ENCODE peak calls at places on chromosomes 6 and 20, in seven cellular contexts. U, V, C, G, B, L and I are unnamed samples. For H3K4me1, the result is how much of the 10 kb centered on the place peaks cover.

GRCh38 chr20:25277941-25278521 is 30.1 kb downstream of the PYGB start:
- DNase-seq in U (no peak), V (no peak), C (no peak), G (no peak), B (no peak), L (peak), I (no peak)

GRCh38 chr6:6221829-6222535 is 98.5 kb downstream of the F13A1 start:
- DNase-seq in U (no peak), V (no peak), C (peak), G (no peak), B (no peak), L (peak), I (peak)

GRCh38 chr6:31016659-31017299 is 6.5 kb downstream of the MUC22 start:
- DNase-seq in U (no peak), V (no peak), C (no peak), G (no peak), B (no peak), L (no peak), I (no peak)

GRCh38 chr6:71498643-71499042 is 210.0 kb downstream of the OGFRL1 start:
- DNase-seq in U (no peak), V (no peak), C (no peak), G (no peak), B (no peak), L (no peak), I (no peak)

GRCh38 chr6:149249370-149250357 is 67.8 kb upstream of the TAB2 start:
- DNase-seq in U (no peak), V (no peak), C (no peak), G (no peak), B (no peak), L (no peak), I (no peak)

GRCh38 chr6:142885182-142885867 is 59.7 kb downstream of the HIVEP2 start:
- DNase-seq in U (peak), V (peak), C (peak), G (peak), B (peak), L (no peak), I (peak)

GRCh38 chr6:10612161-10612560 is 82.3 kb downstream of the C6orf52 start:
- DNase-seq in U (no peak), V (no peak), C (no peak), G (no peak), B (no peak), L (no peak), I (peak)

GRCh38 chr6:3965071-3965718 is 113.7 kb downstream of the FAM217A start:
- DNase-seq in U (no peak), V (no peak), C (no peak), G (no peak), B (no peak), L (no peak), I (no peak)

GRCh38 chr20:15895126-15895525 is 678.1 kb downstream of the KIF16B start:
- DNase-seq in U (no peak), V (no peak), C (no peak), G (no peak), B (no peak), L (no peak), I (no peak)

GRCh38 chr6:89792881-89793280 is 26.7 kb downstream of the MDN1 start:
- DNase-seq in U (no peak), V (peak), C (peak), G (peak), B (peak), L (no peak), I (peak)

GRCh38 chr6:125584468-125584939 is 164.9 kb upstream of the HEY2 start:
- DNase-seq in U (peak), V (peak), C (peak), G (peak), B (peak), L (peak), I (peak)

DNA sequence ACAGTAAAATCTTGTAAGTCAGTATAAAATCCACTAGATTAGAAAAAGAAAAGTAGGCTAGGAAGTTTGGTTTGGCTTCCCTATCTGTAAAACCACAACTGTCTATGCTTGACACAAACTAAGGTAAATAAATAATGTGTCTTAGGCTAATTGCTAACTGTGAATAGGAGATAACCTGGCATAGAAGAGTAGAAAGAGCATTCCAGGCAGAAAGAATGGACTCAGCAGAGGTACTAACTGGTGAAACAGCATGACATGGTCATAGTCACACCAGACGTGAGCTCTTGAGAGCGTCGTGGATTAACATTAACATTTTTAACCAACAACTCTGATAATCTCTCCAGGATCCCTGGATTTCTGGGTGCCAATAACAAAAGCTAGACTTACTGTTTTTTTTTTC is 8.7 kb upstream of the WTAP start:
- DNase-seq in U (no peak), V (no peak), C (no peak), G (no peak), B (no peak), L (no peak), I (peak)
- H3K4me1 ChIP-seq in U (under half), V (under half), C (under half), G (under half), B (under half), L (under half), I (under half)

GRCh38 chr6:21305827-21306469 is 287.6 kb upstream of the SOX4 start:
- DNase-seq in U (no peak), V (peak), C (no peak), G (peak), B (no peak), L (no peak), I (peak)
- H3K18ac ChIP-seq in U (no peak), V (no peak), C (no peak), G (no peak), B (no peak), L (no peak), I (no peak)

DNA sequence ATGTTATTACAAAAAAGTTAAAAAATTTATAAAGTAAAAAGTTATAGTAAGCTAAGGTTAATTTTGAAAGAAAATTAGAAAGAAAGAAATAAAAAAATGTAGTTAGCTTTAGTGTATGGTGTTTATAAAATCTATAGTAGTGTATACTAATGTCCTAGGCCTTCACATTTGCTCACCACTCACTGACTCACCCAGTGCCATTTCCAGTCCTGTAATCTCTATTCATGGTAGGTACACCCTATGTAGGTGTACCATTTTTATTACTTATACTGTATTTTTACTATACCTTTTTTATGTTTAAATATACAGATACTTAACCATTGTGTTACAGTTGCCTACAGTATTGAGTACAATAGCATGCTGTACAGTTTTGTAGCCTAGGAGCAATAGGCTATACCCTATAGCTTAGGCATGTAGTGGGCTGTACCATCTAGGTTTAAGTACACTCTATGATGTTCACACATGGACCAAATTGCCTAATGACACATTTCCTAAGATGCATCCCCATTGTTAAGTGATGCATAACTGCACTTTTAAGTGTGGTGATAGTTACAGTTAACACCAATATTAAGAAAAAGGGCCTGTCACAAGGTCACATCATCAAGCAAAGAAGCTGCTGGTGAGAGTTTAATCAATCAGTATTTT is 8.0 kb downstream of the CD2AP start:
- DNase-seq in U (no peak), V (no peak), C (no peak), G (peak), B (no peak), L (no peak), I (no peak)
- H2BK5ac ChIP-seq in U (no peak), V (no peak), C (no peak), G (no peak), B (no peak), L (no peak), I (no peak)

GRCh38 chr6:137879301-137879700 is 12.2 kb downstream of the TNFAIP3 start:
- DNase-seq in U (no peak), V (no peak), C (peak), G (no peak), B (no peak), L (no peak), I (no peak)
- H3K4me1 ChIP-seq in U (under half), V (under half), C (under half), G (under half), B (under half), L (under half), I (under half)

GRCh38 chr6:154001494-154002285 is 37.4 kb upstream of the OPRM1 start:
- DNase-seq in U (no peak), V (no peak), C (no peak), G (no peak), B (no peak), L (no peak), I (no peak)
- H3K18ac ChIP-seq in U (peak), V (no peak), C (no peak), G (no peak), B (no peak), L (no peak), I (no peak)

DNA sequence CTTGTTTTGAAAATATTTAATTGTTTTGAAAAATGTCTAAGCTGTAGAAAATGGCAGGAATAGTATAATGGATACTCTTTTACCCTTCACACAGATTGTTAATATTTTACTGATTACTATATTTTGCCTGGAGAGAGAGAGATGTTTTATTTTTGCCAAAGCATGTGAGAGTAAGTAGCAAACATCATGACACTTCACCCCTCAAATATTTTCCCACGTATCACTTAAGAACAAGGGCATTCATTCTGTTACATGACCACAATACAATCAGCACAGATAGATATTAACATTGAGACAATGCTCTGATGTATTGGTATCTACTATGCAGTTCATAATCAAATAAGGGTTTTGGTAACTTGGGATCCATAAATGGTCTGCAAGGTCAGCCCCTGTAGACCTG is 116.5 kb downstream of the CCDC170 start:
- DNase-seq in U (no peak), V (no peak), C (no peak), G (no peak), B (no peak), L (no peak), I (no peak)
- H2BK5ac ChIP-seq in U (no peak), V (no peak), C (no peak), G (no peak), B (no peak), L (no peak), I (no peak)

GRCh38 chr6:5055118-5055517 is 30.0 kb upstream of the PPP1R3G start:
- DNase-seq in U (no peak), V (no peak), C (no peak), G (no peak), B (no peak), L (no peak), I (no peak)
- H3K4me1 ChIP-seq in U (under half), V (under half), C (under half), G (under half), B (under half), L (under half), I (under half)